ENCODE peak calls at places on chromosomes 13 and 19, in five cellular contexts. One of them, this sample, is unnamed. For H3K4me1 and H3K27me3, the result is how much of the 10 kb centered on the place peaks cover.

GRCh38 chr19:16210168-16210567 is 12.5 kb downstream of the AP1M1 start:
- DNase-seq in suprapubic skin: no peak
- DNase-seq in adrenal gland: no peak
- DNase-seq in tibial nerve: no peak
- DNase-seq in tibial artery: no peak
- DNase-seq in this sample: no peak

GRCh38 chr13:49627831-49628652 is at the start of gene ARL11:
- DNase-seq in suprapubic skin: no peak
- DNase-seq in tibial nerve: peak
- DNase-seq in tibial artery: peak
- DNase-seq in adrenal gland: peak
- DNase-seq in this sample: peak

GRCh38 chr13:50762969-50763568 is 80.4 kb downstream of the DLEU7 start:
- DNase-seq in tibial artery: no peak
- DNase-seq in adrenal gland: no peak
- DNase-seq in tibial nerve: no peak
- DNase-seq in suprapubic skin: no peak
- DNase-seq in this sample: no peak

GRCh38 chr19:46488551-46488950 is 7.1 kb downstream of the PNMA8B start:
- DNase-seq in suprapubic skin: peak
- DNase-seq in tibial nerve: no peak
- DNase-seq in adrenal gland: no peak
- DNase-seq in tibial artery: no peak
- DNase-seq in this sample: no peak

GRCh38 chr13:46551410-46552301 is 1.3 kb upstream of the LRCH1 start:
- DNase-seq in tibial nerve: peak
- DNase-seq in tibial artery: peak
- DNase-seq in suprapubic skin: peak
- DNase-seq in adrenal gland: peak
- DNase-seq in this sample: no peak

GRCh38 chr13:110312669-110313031 is 5.6 kb downstream of the COL4A2 start:
- DNase-seq in suprapubic skin: no peak
- DNase-seq in adrenal gland: no peak
- DNase-seq in tibial artery: peak
- DNase-seq in tibial nerve: no peak
- DNase-seq in this sample: peak

GRCh38 chr13:78238911-78239310 is 320.3 kb upstream of the EDNRB start:
- DNase-seq in suprapubic skin: no peak
- DNase-seq in tibial artery: no peak
- DNase-seq in adrenal gland: no peak
- DNase-seq in tibial nerve: no peak
- DNase-seq in this sample: peak

GRCh38 chr19:28313633-28314032 is 899.3 kb downstream of the UQCRFS1 start:
- DNase-seq in tibial artery: no peak
- DNase-seq in adrenal gland: no peak
- DNase-seq in suprapubic skin: no peak
- DNase-seq in tibial nerve: no peak
- DNase-seq in this sample: no peak

GRCh38 chr13:31207630-31208549 is 8.1 kb downstream of the B3GLCT start:
- DNase-seq in tibial artery: no peak
- DNase-seq in suprapubic skin: no peak
- DNase-seq in tibial nerve: no peak
- DNase-seq in adrenal gland: peak
- DNase-seq in this sample: no peak

GRCh38 chr13:46288570-46289259 is 77.0 kb downstream of the LRRC63 start:
- DNase-seq in tibial artery: no peak
- DNase-seq in tibial nerve: no peak
- DNase-seq in adrenal gland: no peak
- DNase-seq in suprapubic skin: no peak
- DNase-seq in this sample: peak

GRCh38 chr19:40590464-40591265 is 10.5 kb upstream of the LTBP4 start:
- DNase-seq in tibial nerve: no peak
- DNase-seq in suprapubic skin: no peak
- DNase-seq in tibial artery: no peak
- DNase-seq in adrenal gland: no peak
- DNase-seq in this sample: no peak

GRCh38 chr19:18700501-18701249 is 17.2 kb downstream of the CRTC1 start:
- DNase-seq in tibial artery: peak
- DNase-seq in adrenal gland: peak
- DNase-seq in tibial nerve: peak
- DNase-seq in suprapubic skin: peak
- DNase-seq in this sample: no peak

GRCh38 chr13:95137096-95137495 is 164.2 kb downstream of the ABCC4 start:
- DNase-seq in adrenal gland: no peak
- DNase-seq in suprapubic skin: no peak
- DNase-seq in tibial nerve: no peak
- DNase-seq in tibial artery: no peak
- DNase-seq in this sample: no peak

GRCh38 chr13:107238262-107238661 is 670.3 kb upstream of the ARGLU1 start:
- DNase-seq in adrenal gland: no peak
- DNase-seq in tibial artery: no peak
- DNase-seq in suprapubic skin: no peak
- DNase-seq in tibial nerve: no peak
- DNase-seq in this sample: no peak

GRCh38 chr13:108428691-108429090 is 159.2 kb downstream of the TNFSF13B start:
- DNase-seq in tibial artery: no peak
- DNase-seq in suprapubic skin: no peak
- DNase-seq in tibial nerve: no peak
- DNase-seq in adrenal gland: no peak
- DNase-seq in this sample: no peak

GRCh38 chr13:96792736-96793444 is 201.4 kb downstream of the OXGR1 start:
- DNase-seq in suprapubic skin: no peak
- DNase-seq in adrenal gland: peak
- DNase-seq in tibial nerve: no peak
- DNase-seq in tibial artery: no peak
- DNase-seq in this sample: no peak

GRCh38 chr19:34217952-34218817 is 36.2 kb upstream of the GARRE1 start:
- DNase-seq in tibial artery: no peak
- DNase-seq in suprapubic skin: no peak
- DNase-seq in adrenal gland: no peak
- DNase-seq in tibial nerve: no peak
- DNase-seq in this sample: peak

GRCh38 chr19:38944981-38945506 is 14.3 kb downstream of the MRPS12 start:
- DNase-seq in tibial nerve: no peak
- DNase-seq in adrenal gland: no peak
- DNase-seq in suprapubic skin: no peak
- DNase-seq in tibial artery: no peak
- DNase-seq in this sample: no peak

GRCh38 chr19:33063356-33064116 is 1.2 kb downstream of the RHPN2 start:
- DNase-seq in adrenal gland: no peak
- DNase-seq in suprapubic skin: no peak
- DNase-seq in tibial artery: no peak
- DNase-seq in tibial nerve: no peak
- DNase-seq in this sample: no peak

GRCh38 chr13:39451860-39452301 is 151.1 kb downstream of the LHFPL6 start:
- DNase-seq in adrenal gland: peak
- DNase-seq in tibial artery: peak
- DNase-seq in tibial nerve: no peak
- DNase-seq in suprapubic skin: no peak
- DNase-seq in this sample: no peak

GRCh38 chr19:54739587-54740497 is 1.5 kb downstream of the KIR2DL3 start:
- DNase-seq in adrenal gland: no peak
- DNase-seq in tibial artery: no peak
- DNase-seq in suprapubic skin: no peak
- DNase-seq in tibial nerve: no peak
- DNase-seq in this sample: no peak

GRCh38 chr19:43720936-43721335 is 5.1 kb downstream of the IRGC start:
- DNase-seq in adrenal gland: no peak
- DNase-seq in suprapubic skin: no peak
- DNase-seq in tibial nerve: no peak
- DNase-seq in tibial artery: no peak
- DNase-seq in this sample: no peak

GRCh38 chr19:17393914-17394313 is at the start of gene CCDC194:
- DNase-seq in tibial artery: no peak
- DNase-seq in tibial nerve: no peak
- DNase-seq in adrenal gland: peak
- DNase-seq in suprapubic skin: no peak
- DNase-seq in this sample: no peak

GRCh38 chr19:17389288-17389687 is 4.7 kb downstream of the CCDC194 start:
- DNase-seq in tibial artery: no peak
- DNase-seq in adrenal gland: no peak
- DNase-seq in suprapubic skin: no peak
- DNase-seq in tibial nerve: no peak
- DNase-seq in this sample: no peak

GRCh38 chr19:17390665-17391370 is 3.2 kb downstream of the CCDC194 start:
- DNase-seq in tibial nerve: peak
- DNase-seq in suprapubic skin: peak
- DNase-seq in tibial artery: peak
- DNase-seq in adrenal gland: peak
- DNase-seq in this sample: peak

GRCh38 chr19:17391371-17392151 is 2.4 kb downstream of the CCDC194 start:
- DNase-seq in tibial nerve: no peak
- DNase-seq in adrenal gland: no peak
- DNase-seq in suprapubic skin: no peak
- DNase-seq in tibial artery: no peak
- DNase-seq in this sample: no peak

DNA sequence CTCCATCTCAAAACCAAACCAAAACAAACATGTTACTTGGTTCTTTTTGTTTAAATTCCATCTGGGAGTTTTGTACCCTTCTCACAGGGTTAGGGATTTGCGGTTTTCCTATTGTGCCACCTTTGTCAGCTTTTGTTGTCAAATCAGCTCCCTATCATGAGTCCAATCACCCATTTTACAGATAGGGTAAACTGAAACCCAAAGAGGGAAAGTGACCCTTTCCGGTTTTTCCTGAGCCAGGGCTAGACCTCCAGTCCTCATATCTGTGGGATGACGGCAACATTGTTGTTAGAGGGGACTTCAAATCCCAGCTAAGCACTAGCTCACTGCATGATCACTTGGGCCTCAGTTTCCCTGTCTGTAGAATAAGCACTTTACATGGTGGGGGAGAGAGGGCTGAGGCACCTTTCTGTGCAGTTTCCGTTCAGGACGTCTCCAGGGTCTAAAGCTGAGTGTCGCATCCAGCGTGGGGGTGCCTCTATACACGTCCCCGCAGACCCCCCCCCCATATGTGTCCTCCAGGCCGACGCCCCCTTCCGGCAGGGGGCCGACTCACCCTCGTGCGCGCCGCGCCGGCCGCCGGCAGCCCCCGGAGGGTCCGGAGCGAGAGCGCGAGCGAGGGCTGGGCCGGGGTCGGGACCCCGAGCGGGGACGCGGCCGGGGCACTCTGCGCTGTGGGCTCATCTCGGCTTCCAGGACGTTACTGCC is 3.9 kb downstream of the CCDC194 start:
- DNase-seq in suprapubic skin: no peak
- DNase-seq in adrenal gland: no peak
- DNase-seq in tibial nerve: no peak
- DNase-seq in tibial artery: no peak
- DNase-seq in this sample: no peak
- TF ChIP-seq CTCF in suprapubic skin: no peak
- TF ChIP-seq CTCF in adrenal gland: no peak
- TF ChIP-seq CTCF in tibial nerve: no peak
- TF ChIP-seq CTCF in tibial artery: no peak
- TF ChIP-seq CTCF in this sample: no peak

DNA sequence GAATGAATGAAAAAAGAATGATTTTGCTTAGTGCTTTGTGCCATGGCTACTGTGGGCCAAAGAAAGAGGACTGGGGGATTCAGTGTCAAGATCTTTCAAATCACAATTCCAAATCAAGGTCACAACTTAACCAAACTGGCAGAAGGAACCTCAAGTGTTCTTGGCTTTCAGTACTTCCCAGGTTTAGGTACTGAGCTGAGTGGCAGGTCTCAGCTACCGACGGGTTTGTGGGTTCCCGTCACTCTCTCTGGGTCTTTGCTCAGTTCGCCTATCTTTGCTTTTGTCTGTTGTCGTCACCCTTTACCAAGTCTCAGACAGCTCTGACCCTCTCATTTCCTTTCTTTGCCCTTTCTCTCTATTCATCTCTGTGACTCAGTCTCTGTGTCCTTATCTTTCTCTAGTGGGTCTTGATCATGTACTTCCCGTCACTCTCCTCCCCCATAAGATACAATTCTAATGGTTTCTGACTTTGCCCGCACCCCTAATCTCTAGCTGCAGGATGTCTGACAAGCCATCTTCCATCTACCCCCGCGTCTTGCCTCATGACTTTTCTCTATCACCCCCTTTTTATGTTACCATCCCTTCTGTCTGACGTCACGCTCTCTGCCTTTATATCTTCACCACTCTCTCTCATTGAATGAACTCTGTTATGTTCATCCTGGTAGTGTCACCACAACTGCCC is 33.3 kb upstream of the LRRC4B start:
- DNase-seq in tibial artery: no peak
- DNase-seq in tibial nerve: no peak
- DNase-seq in adrenal gland: no peak
- DNase-seq in suprapubic skin: no peak
- DNase-seq in this sample: no peak
- H3K4me1 ChIP-seq in tibial artery: under half
- H3K4me1 ChIP-seq in tibial nerve: under half
- H3K4me1 ChIP-seq in adrenal gland: under half
- H3K4me1 ChIP-seq in suprapubic skin: under half
- H3K4me1 ChIP-seq in this sample: under half

GRCh38 chr13:27790523-27790922 is 1.8 kb upstream of the GSX1 start:
- DNase-seq in adrenal gland: no peak
- DNase-seq in tibial artery: no peak
- DNase-seq in tibial nerve: no peak
- DNase-seq in suprapubic skin: no peak
- DNase-seq in this sample: no peak

GRCh38 chr13:27791146-27791900 is 960 bp upstream of the GSX1 start:
- DNase-seq in adrenal gland: no peak
- DNase-seq in tibial artery: no peak
- DNase-seq in suprapubic skin: no peak
- DNase-seq in tibial nerve: no peak
- DNase-seq in this sample: no peak

GRCh38 chr13:27793377-27794074 is 1.2 kb downstream of the GSX1 start:
- DNase-seq in tibial artery: no peak
- DNase-seq in adrenal gland: no peak
- DNase-seq in suprapubic skin: no peak
- DNase-seq in tibial nerve: no peak
- DNase-seq in this sample: no peak

GRCh38 chr13:27792393-27793218 is at the start of gene GSX1:
- DNase-seq in adrenal gland: peak
- DNase-seq in tibial artery: no peak
- DNase-seq in tibial nerve: peak
- DNase-seq in suprapubic skin: no peak
- DNase-seq in this sample: no peak

DNA sequence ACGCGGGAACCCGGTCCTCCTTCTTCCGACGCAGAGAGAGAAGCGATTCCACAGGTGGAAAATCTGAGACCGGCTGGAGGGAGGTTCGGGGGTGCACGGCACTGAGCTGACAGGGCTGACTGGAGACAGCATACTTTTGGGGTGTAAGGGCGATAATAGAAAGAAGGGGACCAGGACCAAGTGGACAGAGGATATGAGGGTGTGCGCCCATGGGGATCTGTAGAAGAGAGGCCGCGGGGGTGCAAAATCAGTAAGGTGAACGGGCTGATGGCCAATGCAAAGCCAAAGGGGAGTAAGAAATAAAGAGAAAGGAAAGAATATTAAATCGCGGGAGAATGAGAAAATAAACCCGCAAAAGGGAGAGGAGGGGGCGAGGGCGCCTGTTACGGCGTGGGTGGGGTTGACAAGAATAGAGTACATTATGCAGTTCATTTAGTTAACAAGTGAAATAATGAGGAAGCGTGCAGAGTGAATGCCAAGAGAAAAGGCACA is 336 bp upstream of the GSX1 start:
- DNase-seq in tibial artery: no peak
- DNase-seq in adrenal gland: no peak
- DNase-seq in tibial nerve: no peak
- DNase-seq in suprapubic skin: no peak
- DNase-seq in this sample: no peak
- H3K27me3 ChIP-seq in tibial artery: half or more
- H3K27me3 ChIP-seq in adrenal gland: half or more
- H3K27me3 ChIP-seq in tibial nerve: half or more
- H3K27me3 ChIP-seq in suprapubic skin: half or more
- H3K27me3 ChIP-seq in this sample: half or more

GRCh38 chr19:12052571-12053169 is at the start of gene ZNF878:
- DNase-seq in adrenal gland: peak
- DNase-seq in tibial nerve: peak
- DNase-seq in tibial artery: peak
- DNase-seq in suprapubic skin: peak
- DNase-seq in this sample: no peak
- TF ChIP-seq CTCF in adrenal gland: no peak
- TF ChIP-seq CTCF in tibial nerve: no peak
- TF ChIP-seq CTCF in tibial artery: peak
- TF ChIP-seq CTCF in suprapubic skin: no peak
- TF ChIP-seq CTCF in this sample: no peak

This sample was measured in foreskin keratinocyte.